ENCODE peak calls at places on chromosomes 6 and 20, in seven cellular contexts. N is CD8-positive, alpha-beta T cell; Z is cardiac muscle cell; C is GM13977; Q is RWPE1; U is breast epithelium; A is astrocyte of the cerebellum. X is an unnamed sample.

GRCh38 chr6:68777956-68778355 is 142.9 kb downstream of the ADGRB3 start:
- DNase-seq in C (no peak), Z (peak), N (no peak), U (no peak), A (peak), Q (peak), X (peak)

GRCh38 chr20:57426831-57427230 is 35.6 kb downstream of the RBM38 start:
- DNase-seq in N (no peak), A (no peak), Z (no peak), C (no peak), Q (no peak), U (no peak), X (no peak)

GRCh38 chr6:122871079-122871478 is 82.0 kb downstream of the SMPDL3A start:
- DNase-seq in U (no peak), Z (no peak), Q (no peak), C (no peak), N (no peak), A (no peak), X (no peak)

GRCh38 chr6:28134015-28134414 is 7.7 kb upstream of the ZKSCAN8 start:
- DNase-seq in Z (peak), N (peak), A (no peak), Q (no peak), U (no peak), C (no peak), X (no peak)

GRCh38 chr20:51299413-51299812 is 243.1 kb downstream of the NFATC2 start:
- DNase-seq in Q (no peak), C (no peak), A (no peak), N (no peak), U (no peak), Z (no peak), X (no peak)

GRCh38 chr6:135624402-135625297 is 127.1 kb upstream of the AHI1 start:
- DNase-seq in Q (no peak), U (no peak), Z (no peak), N (no peak), A (no peak), C (no peak), X (no peak)

GRCh38 chr6:36563237-36563927 is 16.1 kb upstream of the STK38 start:
- DNase-seq in N (no peak), Z (peak), A (no peak), Q (no peak), U (no peak), C (no peak), X (no peak)

GRCh38 chr6:154157082-154157481 is 118.0 kb downstream of the OPRM1 start:
- DNase-seq in Z (no peak), N (no peak), U (no peak), C (peak), A (no peak), Q (no peak), X (no peak)

GRCh38 chr6:81075974-81076373 is 676.5 kb downstream of the TENT5A start:
- DNase-seq in C (no peak), N (no peak), U (no peak), A (peak), Z (peak), Q (no peak), X (no peak)

GRCh38 chr20:13898012-13898612 is 92.3 kb downstream of the SEL1L2 start:
- DNase-seq in Z (peak), Q (peak), U (no peak), A (no peak), N (no peak), C (peak), X (no peak)
- TF ChIP-seq CTCF in Z (no peak), Q (no peak), U (no peak), A (no peak), N (no peak), C (peak), X (no peak)

DNA sequence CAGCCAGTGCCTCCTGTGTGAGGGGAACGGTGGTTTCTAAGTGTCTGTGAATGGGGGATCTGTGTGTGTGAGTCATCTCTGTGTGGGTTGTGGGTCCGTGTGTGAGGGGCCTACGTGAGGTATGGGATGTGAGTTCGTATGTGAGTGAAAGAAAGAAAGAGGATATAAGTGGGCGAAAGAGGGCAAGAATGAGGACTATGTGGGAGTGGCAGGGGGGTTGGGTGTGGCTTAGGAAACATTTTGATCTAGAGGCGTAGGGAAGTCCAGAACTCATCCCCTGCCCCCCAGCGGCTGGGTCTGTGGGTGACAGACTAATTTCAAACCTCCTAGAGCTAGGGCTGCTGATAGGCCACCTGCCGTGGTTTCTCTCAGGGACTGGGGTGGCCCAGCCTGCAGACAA is 35.5 kb downstream of the DHX35 start:
- DNase-seq in Z (no peak), U (no peak), A (no peak), N (peak), C (peak), Q (no peak), X (no peak)
- TF ChIP-seq CTCF in Z (no peak), U (no peak), A (no peak), N (no peak), C (peak), Q (no peak), X (no peak)

GRCh38 chr20:42191140-42191860 is 573.1 kb upstream of the CHD6 start:
- DNase-seq in Q (no peak), A (no peak), U (no peak), C (no peak), Z (no peak), N (no peak), X (no peak)
- TF ChIP-seq CTCF in Q (no peak), A (no peak), U (no peak), C (peak), Z (no peak), N (no peak), X (no peak)

DNA sequence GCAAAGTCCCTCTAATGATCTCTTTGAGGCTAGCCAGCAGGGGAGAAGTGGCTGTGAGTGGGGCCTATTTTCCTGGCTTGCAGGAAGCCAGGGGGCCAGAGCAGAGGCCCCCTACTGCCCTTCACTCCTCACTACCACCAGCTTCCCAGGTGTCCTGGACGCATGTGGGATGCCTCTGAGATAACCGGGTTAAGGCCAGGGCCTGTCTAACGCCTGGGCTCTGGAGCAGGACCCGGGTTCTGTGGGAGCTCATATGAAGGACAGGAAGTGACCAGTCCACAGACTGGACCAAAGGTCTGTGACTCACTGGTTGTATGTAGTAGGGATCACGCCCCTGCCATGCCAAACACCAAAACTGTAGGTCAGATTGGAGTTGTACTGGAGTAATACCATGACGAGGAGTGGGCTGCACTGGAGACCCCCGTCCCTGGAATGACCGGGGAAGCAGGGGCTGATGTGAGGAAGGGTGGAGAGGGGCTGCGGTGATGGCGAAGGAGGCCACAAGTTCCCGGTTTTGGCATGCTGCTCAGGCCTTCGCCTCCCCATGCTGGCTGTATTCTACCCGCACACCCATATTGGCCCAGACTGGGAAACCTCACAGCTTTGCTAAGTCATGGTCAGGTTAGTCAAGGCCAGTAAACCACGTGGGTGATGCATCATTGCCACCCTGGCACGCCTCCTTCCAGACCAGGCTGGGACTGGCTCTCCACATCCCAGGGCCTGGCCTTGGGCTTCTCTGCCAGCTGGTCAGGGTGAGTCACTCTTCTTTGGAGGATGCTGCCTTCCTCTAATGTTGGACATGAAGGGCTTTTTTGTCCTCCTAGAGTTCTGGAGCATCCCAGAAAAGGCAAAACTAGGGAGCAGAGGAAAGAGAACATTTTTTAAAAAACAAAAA is 54.0 kb downstream of the PCNA start:
- DNase-seq in C (no peak), Z (no peak), N (no peak), Q (peak), A (peak), U (no peak), X (no peak)
- TF ChIP-seq CTCF in C (no peak), Z (no peak), N (no peak), Q (no peak), A (no peak), U (no peak), X (no peak)

DNA sequence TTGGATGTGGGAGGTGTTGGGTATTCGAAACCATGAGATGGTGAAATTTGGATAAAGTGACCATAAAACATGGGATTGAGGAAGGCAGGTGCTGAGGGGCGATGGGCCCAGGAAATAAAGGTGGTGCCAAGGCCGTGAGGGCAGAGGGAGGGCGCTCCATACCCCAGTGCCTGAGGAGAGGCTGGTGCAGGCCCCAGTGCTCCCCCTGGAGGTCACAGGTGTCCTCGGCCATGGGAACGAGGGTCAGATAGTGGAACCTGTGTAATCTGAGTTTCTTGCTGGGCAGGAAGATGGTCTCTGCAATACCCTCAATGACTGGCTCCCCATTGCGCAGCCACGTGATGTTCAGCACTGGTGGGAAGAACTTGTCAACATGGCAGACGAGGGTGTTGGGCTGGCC is 16.2 kb downstream of the HLA-DPB1 start:
- DNase-seq in U (no peak), N (peak), C (peak), Q (no peak), A (no peak), Z (peak), X (no peak)
- TF ChIP-seq CTCF in U (no peak), N (peak), C (peak), Q (no peak), A (no peak), Z (peak), X (peak)

GRCh38 chr6:39189915-39190544 is 39.2 kb downstream of the KCNK5 start:
- DNase-seq in A (no peak), N (no peak), U (no peak), C (peak), Z (peak), Q (no peak), X (peak)
- TF ChIP-seq CTCF in A (peak), N (no peak), U (peak), C (peak), Z (peak), Q (no peak), X (peak)

DNA sequence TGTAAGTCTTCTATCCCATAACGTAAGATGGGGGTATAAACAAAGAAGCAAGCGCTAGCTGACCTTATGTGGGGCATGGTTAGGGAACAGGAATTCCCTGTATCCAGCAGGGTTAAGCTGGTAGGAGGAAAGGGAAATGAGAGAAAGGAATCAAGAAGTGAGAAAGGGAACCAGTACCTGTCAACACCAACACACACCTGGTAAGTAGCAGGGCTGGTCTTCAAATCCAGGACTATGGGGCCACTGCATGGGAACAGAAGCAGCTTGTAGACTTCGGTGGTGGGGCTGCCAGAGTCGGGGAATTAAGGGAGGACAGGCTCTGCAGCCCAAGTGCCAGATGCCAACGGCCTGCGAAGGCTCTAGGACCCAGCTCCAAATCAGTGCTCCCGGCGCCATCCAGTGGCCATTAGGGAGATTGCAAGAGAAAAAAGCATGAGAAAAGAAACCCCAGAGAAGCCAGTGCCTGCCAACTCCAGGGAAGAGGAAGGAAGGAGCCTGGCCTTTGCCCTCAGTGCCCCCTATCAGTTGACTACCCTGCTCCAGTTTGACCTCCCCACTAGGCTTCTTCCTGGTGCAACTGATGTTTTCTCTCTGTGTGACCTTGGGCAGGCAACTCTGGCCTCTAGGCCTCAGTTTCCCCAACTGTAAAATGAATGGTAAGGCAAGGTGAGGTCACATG is 15.8 kb upstream of the RBPJL start:
- DNase-seq in N (peak), Q (peak), U (peak), A (peak), C (peak), Z (peak), X (peak)
- TF ChIP-seq CTCF in N (peak), Q (peak), U (peak), A (peak), C (peak), Z (peak), X (peak)

X was measured in dorsolateral prefrontal cortex.